ENCODE peak calls at places on chromosomes 12 and 14, in seven cellular contexts. One of them, this sample, is unnamed.

GRCh38 chr14:74571901-74572828 is 39.9 kb downstream of the LTBP2 start:
- DNase-seq in psoas muscle: peak; percentile 51
- DNase-seq in endodermal cell: no peak
- DNase-seq in mammary epithelial cell: peak; percentile 99
- DNase-seq in left ventricle myocardium inferior: no peak
- DNase-seq in right lobe of liver: no peak
- DNase-seq in Peyer's patch: no peak
- DNase-seq in this sample: peak; percentile 60

GRCh38 chr14:97177016-97177415 is 379.8 kb downstream of the VRK1 start:
- DNase-seq in left ventricle myocardium inferior: no peak
- DNase-seq in Peyer's patch: no peak
- DNase-seq in mammary epithelial cell: peak; percentile 9
- DNase-seq in right lobe of liver: no peak
- DNase-seq in endodermal cell: peak; percentile 60
- DNase-seq in psoas muscle: no peak
- DNase-seq in this sample: no peak

GRCh38 chr12:30757316-30757715 is 2.6 kb upstream of the CAPRIN2 start:
- DNase-seq in psoas muscle: no peak
- DNase-seq in left ventricle myocardium inferior: no peak
- DNase-seq in right lobe of liver: no peak
- DNase-seq in endodermal cell: no peak
- DNase-seq in Peyer's patch: no peak
- DNase-seq in mammary epithelial cell: no peak
- DNase-seq in this sample: no peak

GRCh38 chr14:71363961-71364360 is 456.7 kb downstream of the PCNX1 start:
- DNase-seq in mammary epithelial cell: no peak
- DNase-seq in psoas muscle: no peak
- DNase-seq in right lobe of liver: no peak
- DNase-seq in endodermal cell: no peak
- DNase-seq in Peyer's patch: no peak
- DNase-seq in left ventricle myocardium inferior: no peak
- DNase-seq in this sample: no peak

GRCh38 chr14:52267501-52268190 is at the start of gene PTGDR:
- DNase-seq in mammary epithelial cell: peak; percentile 6
- DNase-seq in psoas muscle: peak; percentile 23
- DNase-seq in Peyer's patch: peak; percentile 67
- DNase-seq in endodermal cell: peak; percentile 83
- DNase-seq in left ventricle myocardium inferior: peak; percentile 48
- DNase-seq in right lobe of liver: no peak
- DNase-seq in this sample: peak; percentile 71

GRCh38 chr12:98893601-98894411 is 248.7 kb downstream of the APAF1 start:
- DNase-seq in mammary epithelial cell: no peak
- DNase-seq in left ventricle myocardium inferior: no peak
- DNase-seq in Peyer's patch: no peak
- DNase-seq in right lobe of liver: no peak
- DNase-seq in endodermal cell: peak; percentile 81
- DNase-seq in psoas muscle: no peak
- DNase-seq in this sample: no peak

GRCh38 chr14:70663707-70664179 is 22.0 kb downstream of the TTC9 start:
- DNase-seq in Peyer's patch: peak; percentile 54
- DNase-seq in left ventricle myocardium inferior: no peak
- DNase-seq in psoas muscle: peak; percentile 16
- DNase-seq in mammary epithelial cell: no peak
- DNase-seq in right lobe of liver: no peak
- DNase-seq in endodermal cell: no peak
- DNase-seq in this sample: no peak

GRCh38 chr14:65287264-65288131 is 125.0 kb upstream of the FUT8 start:
- DNase-seq in psoas muscle: no peak
- DNase-seq in Peyer's patch: peak; percentile 77
- DNase-seq in endodermal cell: peak; percentile 57
- DNase-seq in right lobe of liver: no peak
- DNase-seq in left ventricle myocardium inferior: no peak
- DNase-seq in mammary epithelial cell: no peak
- DNase-seq in this sample: no peak

DNA sequence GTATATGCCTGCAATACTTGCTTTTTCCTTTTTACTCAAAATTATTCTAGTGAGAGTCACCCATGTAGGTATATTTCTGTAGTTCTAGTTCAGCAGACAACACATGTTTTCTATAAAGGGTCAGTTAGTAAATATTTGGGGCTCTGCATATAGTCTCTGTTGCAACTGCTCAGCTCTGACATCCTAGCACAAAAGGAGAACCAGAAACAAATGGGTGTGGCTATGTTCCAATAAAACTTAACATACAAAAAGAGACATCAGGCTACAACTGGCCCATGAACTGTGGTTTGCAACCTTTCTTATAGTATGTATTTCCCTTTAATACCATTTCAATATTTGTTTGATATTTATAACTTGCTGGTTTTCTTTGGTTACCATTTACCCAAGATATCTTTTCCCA is 11.9 kb downstream of the NT5DC3 start:
- DNase-seq in left ventricle myocardium inferior: no peak
- DNase-seq in right lobe of liver: no peak
- DNase-seq in mammary epithelial cell: no peak
- DNase-seq in Peyer's patch: no peak
- DNase-seq in endodermal cell: no peak
- DNase-seq in psoas muscle: no peak
- DNase-seq in this sample: no peak
- H3K4me1 ChIP-seq in left ventricle myocardium inferior: no peaks in the 10 kb centered on the region
- H3K4me1 ChIP-seq in right lobe of liver: peaks cover 35% of the 10 kb centered on the region
- H3K4me1 ChIP-seq in mammary epithelial cell: peaks cover 24% of the 10 kb centered on the region
- H3K4me1 ChIP-seq in Peyer's patch: no peaks in the 10 kb centered on the region
- H3K4me1 ChIP-seq in endodermal cell: peaks cover 17% of the 10 kb centered on the region
- H3K4me1 ChIP-seq in psoas muscle: peaks cover 21% of the 10 kb centered on the region
- H3K4me1 ChIP-seq in this sample: no peaks in the 10 kb centered on the region

GRCh38 chr12:131075194-131075593 is 121.5 kb downstream of the ADGRD1 start:
- DNase-seq in left ventricle myocardium inferior: no peak
- DNase-seq in right lobe of liver: no peak
- DNase-seq in psoas muscle: no peak
- DNase-seq in endodermal cell: peak; percentile 42
- DNase-seq in mammary epithelial cell: no peak
- DNase-seq in Peyer's patch: no peak
- DNase-seq in this sample: peak; percentile 20

GRCh38 chr12:131075611-131076010 is 121.9 kb downstream of the ADGRD1 start:
- DNase-seq in endodermal cell: peak; percentile 38
- DNase-seq in right lobe of liver: no peak
- DNase-seq in Peyer's patch: no peak
- DNase-seq in mammary epithelial cell: no peak
- DNase-seq in left ventricle myocardium inferior: peak; percentile 10
- DNase-seq in psoas muscle: no peak
- DNase-seq in this sample: no peak

GRCh38 chr12:131074221-131075083 is 120.7 kb downstream of the ADGRD1 start:
- DNase-seq in endodermal cell: peak; percentile 45
- DNase-seq in mammary epithelial cell: no peak
- DNase-seq in left ventricle myocardium inferior: peak; percentile 61
- DNase-seq in right lobe of liver: peak; percentile 18
- DNase-seq in Peyer's patch: no peak
- DNase-seq in psoas muscle: peak; percentile 50
- DNase-seq in this sample: peak; percentile 77

GRCh38 chr12:131076277-131076676 is 122.6 kb downstream of the ADGRD1 start:
- DNase-seq in left ventricle myocardium inferior: no peak
- DNase-seq in mammary epithelial cell: no peak
- DNase-seq in Peyer's patch: no peak
- DNase-seq in psoas muscle: no peak
- DNase-seq in endodermal cell: peak; percentile 38
- DNase-seq in right lobe of liver: no peak
- DNase-seq in this sample: no peak

DNA sequence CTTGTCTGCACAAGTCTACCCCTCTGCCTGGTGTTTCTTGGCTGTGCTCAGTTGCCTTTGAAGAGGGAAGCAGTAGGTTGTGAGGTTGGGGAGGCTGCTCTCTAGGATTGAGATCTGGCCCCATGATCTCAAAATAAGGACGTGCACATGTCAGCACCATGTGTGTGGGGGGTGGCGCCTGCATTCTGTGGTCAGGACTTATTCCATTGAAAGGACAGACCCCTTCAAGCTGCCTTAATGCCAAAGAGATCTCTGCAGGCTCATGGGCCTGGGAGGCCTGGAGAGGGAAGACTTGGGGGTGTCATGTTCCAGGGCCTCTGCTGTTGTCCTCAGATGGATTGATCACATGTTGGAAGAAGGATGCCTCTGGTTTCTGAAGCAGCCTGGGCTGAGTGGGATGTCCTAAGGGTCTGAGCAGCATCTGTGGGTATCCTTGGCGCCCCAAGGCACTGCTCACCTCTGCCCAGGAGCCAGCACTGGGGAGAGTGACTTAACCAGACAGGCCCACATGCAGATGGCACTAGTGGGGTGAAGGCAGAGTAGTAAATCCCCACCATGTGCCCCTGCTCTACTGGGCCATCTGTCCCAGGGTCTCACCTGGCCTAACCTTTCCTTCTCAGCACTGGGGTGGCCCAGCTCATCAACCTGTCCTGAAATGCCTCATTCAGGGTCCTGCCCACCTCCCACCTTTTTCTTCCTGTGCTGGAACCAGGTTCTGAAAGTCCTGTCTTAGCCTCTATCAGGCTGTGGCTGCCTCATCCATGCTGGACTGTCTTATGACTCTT is 118.9 kb downstream of the ADGRD1 start:
- DNase-seq in mammary epithelial cell: no peak
- DNase-seq in psoas muscle: no peak
- DNase-seq in Peyer's patch: no peak
- DNase-seq in left ventricle myocardium inferior: no peak
- DNase-seq in right lobe of liver: peak; percentile 33
- DNase-seq in endodermal cell: peak; percentile 24
- DNase-seq in this sample: peak; percentile 35
- H3K4me3 ChIP-seq in mammary epithelial cell: no peak overlapping the region
- H3K4me3 ChIP-seq in psoas muscle: no peak overlapping the region
- H3K4me3 ChIP-seq in Peyer's patch: no peak overlapping the region
- H3K4me3 ChIP-seq in left ventricle myocardium inferior: no peak overlapping the region
- H3K4me3 ChIP-seq in right lobe of liver: no peak overlapping the region
- H3K4me3 ChIP-seq in endodermal cell: no peak overlapping the region
- H3K4me3 ChIP-seq in this sample: no peak overlapping the region

GRCh38 chr12:121800694-121801600 is 2.9 kb upstream of the SETD1B start:
- DNase-seq in endodermal cell: peak; percentile 89
- DNase-seq in right lobe of liver: peak; percentile 83
- DNase-seq in Peyer's patch: peak; percentile 90
- DNase-seq in left ventricle myocardium inferior: peak; percentile 85
- DNase-seq in mammary epithelial cell: peak; percentile 75
- DNase-seq in psoas muscle: peak; percentile 81
- DNase-seq in this sample: peak; percentile 93
- H3K4me1 ChIP-seq in endodermal cell: peaks cover 12% of the 10 kb centered on the region
- H3K4me1 ChIP-seq in right lobe of liver: peaks cover 32% of the 10 kb centered on the region
- H3K4me1 ChIP-seq in Peyer's patch: peaks cover 14% of the 10 kb centered on the region
- H3K4me1 ChIP-seq in left ventricle myocardium inferior: peaks cover 78% of the 10 kb centered on the region
- H3K4me1 ChIP-seq in mammary epithelial cell: peaks cover 62% of the 10 kb centered on the region
- H3K4me1 ChIP-seq in psoas muscle: peaks cover 40% of the 10 kb centered on the region
- H3K4me1 ChIP-seq in this sample: peaks cover 11% of the 10 kb centered on the region

DNA sequence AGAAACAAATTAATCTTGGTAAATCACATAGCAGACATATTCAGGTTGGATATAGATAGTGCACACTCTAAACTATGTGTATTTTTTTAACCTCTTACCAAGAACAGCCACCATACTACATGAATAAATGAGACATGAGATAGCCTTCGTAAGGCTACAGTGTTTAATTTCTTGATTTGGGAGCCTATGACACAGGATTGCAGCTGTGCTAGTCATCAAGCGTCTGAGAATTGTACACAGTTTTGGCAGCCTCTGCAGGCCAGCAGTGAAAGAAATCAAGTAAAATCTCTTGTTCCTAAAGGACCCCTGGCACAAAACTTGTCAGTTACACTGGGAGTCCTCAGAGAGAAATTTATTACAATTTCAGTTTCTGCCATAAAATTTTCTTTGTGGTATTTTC is 236.1 kb downstream of the C12orf50 start:
- DNase-seq in endodermal cell: no peak
- DNase-seq in left ventricle myocardium inferior: no peak
- DNase-seq in right lobe of liver: no peak
- DNase-seq in mammary epithelial cell: no peak
- DNase-seq in psoas muscle: no peak
- DNase-seq in Peyer's patch: no peak
- DNase-seq in this sample: no peak
- H3K4me3 ChIP-seq in endodermal cell: no peak overlapping the region
- H3K4me3 ChIP-seq in left ventricle myocardium inferior: no peak overlapping the region
- H3K4me3 ChIP-seq in right lobe of liver: no peak overlapping the region
- H3K4me3 ChIP-seq in mammary epithelial cell: no peak overlapping the region
- H3K4me3 ChIP-seq in psoas muscle: no peak overlapping the region
- H3K4me3 ChIP-seq in Peyer's patch: no peak overlapping the region
- H3K4me3 ChIP-seq in this sample: no peak overlapping the region

GRCh38 chr12:6338955-6339761 is 2.7 kb downstream of the TNFRSF1A start:
- DNase-seq in right lobe of liver: no peak
- DNase-seq in mammary epithelial cell: no peak
- DNase-seq in endodermal cell: peak; percentile 65
- DNase-seq in Peyer's patch: no peak
- DNase-seq in left ventricle myocardium inferior: no peak
- DNase-seq in psoas muscle: no peak
- DNase-seq in this sample: no peak
- H3K4me1 ChIP-seq in right lobe of liver: peaks cover 50% of the 10 kb centered on the region
- H3K4me1 ChIP-seq in mammary epithelial cell: peaks cover 68% of the 10 kb centered on the region
- H3K4me1 ChIP-seq in endodermal cell: peaks cover 20% of the 10 kb centered on the region
- H3K4me1 ChIP-seq in Peyer's patch: peaks cover 22% of the 10 kb centered on the region
- H3K4me1 ChIP-seq in left ventricle myocardium inferior: peaks cover 99% of the 10 kb centered on the region
- H3K4me1 ChIP-seq in psoas muscle: peaks cover 63% of the 10 kb centered on the region
- H3K4me1 ChIP-seq in this sample: peaks cover 22% of the 10 kb centered on the region

DNA sequence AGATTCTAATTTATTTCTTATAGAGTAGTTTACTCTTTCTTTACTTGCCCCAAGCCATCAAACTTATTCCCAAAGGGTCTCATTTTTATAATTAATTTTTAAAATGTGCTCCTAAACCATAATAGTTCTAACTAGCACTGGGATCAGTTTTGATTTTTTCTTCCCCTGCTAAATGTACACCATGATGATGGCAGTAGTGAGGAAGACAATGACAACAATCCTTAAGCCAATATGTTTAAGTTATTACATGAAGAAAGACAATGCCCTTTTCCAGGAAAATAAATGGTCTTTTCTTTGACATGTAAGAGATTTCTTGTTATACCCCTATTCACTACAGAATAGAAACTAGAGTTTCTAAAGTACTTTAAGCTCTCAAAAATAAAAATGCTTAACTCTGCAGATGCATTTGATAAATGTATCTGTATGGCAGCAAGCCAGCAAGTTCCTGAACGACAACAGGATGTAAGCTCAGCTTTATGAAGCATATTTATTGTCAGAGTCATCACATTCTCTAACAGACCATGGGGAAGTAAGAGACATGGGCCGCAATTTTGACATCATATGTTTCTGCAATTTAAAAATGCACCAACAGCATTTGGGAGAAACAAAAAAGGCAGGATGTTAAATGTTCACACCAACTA is 36.0 kb upstream of the SNX6 start:
- DNase-seq in right lobe of liver: peak; percentile 52
- DNase-seq in endodermal cell: no peak
- DNase-seq in psoas muscle: no peak
- DNase-seq in mammary epithelial cell: peak; percentile 57
- DNase-seq in left ventricle myocardium inferior: no peak
- DNase-seq in Peyer's patch: peak; percentile 59
- DNase-seq in this sample: no peak
- H3K4me3 ChIP-seq in right lobe of liver: no peak overlapping the region
- H3K4me3 ChIP-seq in endodermal cell: no peak overlapping the region
- H3K4me3 ChIP-seq in psoas muscle: no peak overlapping the region
- H3K4me3 ChIP-seq in mammary epithelial cell: no peak overlapping the region
- H3K4me3 ChIP-seq in left ventricle myocardium inferior: no peak overlapping the region
- H3K4me3 ChIP-seq in Peyer's patch: no peak overlapping the region
- H3K4me3 ChIP-seq in this sample: no peak overlapping the region

GRCh38 chr14:61570188-61570960 is 124.9 kb upstream of the HIF1A start:
- DNase-seq in mammary epithelial cell: no peak
- DNase-seq in left ventricle myocardium inferior: no peak
- DNase-seq in right lobe of liver: peak; percentile 40
- DNase-seq in endodermal cell: peak; percentile 31
- DNase-seq in Peyer's patch: no peak
- DNase-seq in psoas muscle: no peak
- DNase-seq in this sample: no peak
- H3K4me1 ChIP-seq in mammary epithelial cell: peaks cover 68% of the 10 kb centered on the region
- H3K4me1 ChIP-seq in left ventricle myocardium inferior: peaks cover 61% of the 10 kb centered on the region
- H3K4me1 ChIP-seq in right lobe of liver: peaks cover 11% of the 10 kb centered on the region
- H3K4me1 ChIP-seq in endodermal cell: peaks cover 15% of the 10 kb centered on the region
- H3K4me1 ChIP-seq in Peyer's patch: peaks cover 11% of the 10 kb centered on the region
- H3K4me1 ChIP-seq in psoas muscle: peaks cover 16% of the 10 kb centered on the region
- H3K4me1 ChIP-seq in this sample: peaks cover 7% of the 10 kb centered on the region

GRCh38 chr12:124518051-124518932 is 49.1 kb downstream of the NCOR2 start:
- DNase-seq in left ventricle myocardium inferior: peak; percentile 99
- DNase-seq in mammary epithelial cell: peak; percentile 97
- DNase-seq in right lobe of liver: peak; percentile 98
- DNase-seq in psoas muscle: peak; percentile 98
- DNase-seq in Peyer's patch: peak; percentile 97
- DNase-seq in endodermal cell: peak; percentile 78
- DNase-seq in this sample: peak; percentile 99
- H3K4me3 ChIP-seq in left ventricle myocardium inferior: peak overlapping the region; percentile 69
- H3K4me3 ChIP-seq in mammary epithelial cell: peak overlapping the region; percentile 71
- H3K4me3 ChIP-seq in right lobe of liver: peak overlapping the region; percentile 47
- H3K4me3 ChIP-seq in psoas muscle: peak overlapping the region; percentile 79
- H3K4me3 ChIP-seq in Peyer's patch: peak overlapping the region; percentile 40
- H3K4me3 ChIP-seq in endodermal cell: no peak overlapping the region
- H3K4me3 ChIP-seq in this sample: peak overlapping the region; percentile 35

This sample was measured in right cardiac atrium.